ENCODE peak calls at places on chromosomes 11 and 22, in seven cellular contexts. V is activated CD4-positive, alpha-beta T cell treated with anti-CD3 and anti-CD28 coated beads, Interleukin-2, amount 50 U/mL, for 48 hours; Z is cardiac muscle cell; K is non-pigmented ciliary epithelial cell; A is iris pigment epithelial cell; U is NCI-H1417; E is frontal cortex. F is an unnamed sample.

GRCh38 chr22:37290737-37291136 is 8.4 kb downstream of the CYTH4 start:
- DNase-seq in V (no peak), U (no peak), E (no peak), Z (no peak), A (peak), K (no peak), F (no peak)

GRCh38 chr11:75522645-75523044 is 3.1 kb downstream of the GDPD5 start:
- DNase-seq in U (no peak), V (no peak), E (no peak), A (no peak), K (no peak), Z (no peak), F (no peak)

GRCh38 chr11:95559899-95560298 is 229.7 kb downstream of the FAM76B start:
- DNase-seq in V (no peak), E (no peak), U (no peak), K (no peak), A (no peak), Z (no peak), F (no peak)

GRCh38 chr11:103601230-103601846 is 435.1 kb upstream of the DDI1 start:
- DNase-seq in U (peak), A (peak), E (peak), K (peak), V (peak), Z (peak), F (peak)

GRCh38 chr22:30541979-30542810 is 4.3 kb downstream of the SEC14L6 start:
- DNase-seq in U (no peak), E (peak), V (no peak), A (no peak), K (no peak), Z (peak), F (no peak)

GRCh38 chr11:61880454-61880853 is 10.9 kb downstream of the FADS3 start:
- DNase-seq in A (no peak), K (no peak), U (no peak), E (no peak), Z (no peak), V (no peak), F (no peak)

GRCh38 chr11:112440518-112440917 is 179.9 kb upstream of the PLET1 start:
- DNase-seq in Z (no peak), A (peak), V (no peak), E (no peak), U (no peak), K (no peak), F (no peak)

GRCh38 chr22:48394787-48395620 is 1432.7 kb downstream of the BRD1 start:
- DNase-seq in K (no peak), Z (no peak), V (no peak), A (no peak), U (no peak), E (no peak), F (no peak)

GRCh38 chr22:23061471-23062280 is 8.6 kb upstream of the GNAZ start:
- DNase-seq in E (no peak), K (no peak), Z (no peak), A (no peak), U (no peak), V (no peak), F (no peak)

GRCh38 chr11:82757660-82758301 is 24.1 kb upstream of the FAM181B start:
- DNase-seq in Z (no peak), K (no peak), U (no peak), A (no peak), E (no peak), V (no peak), F (no peak)

GRCh38 chr11:57668467-57668890 is 565 bp downstream of the ZDHHC5 start:
- DNase-seq in V (no peak), Z (no peak), E (no peak), U (no peak), K (no peak), A (no peak), F (no peak)

GRCh38 chr11:119324124-119324665 is 7.3 kb upstream of the MCAM start:
- DNase-seq in E (no peak), U (no peak), Z (no peak), V (no peak), A (no peak), K (no peak), F (no peak)

GRCh38 chr11:67456068-67456705 is 1.0 kb downstream of the CABP4 start:
- DNase-seq in U (no peak), Z (no peak), K (no peak), V (no peak), A (no peak), E (no peak), F (no peak)

GRCh38 chr22:19287889-19288288 is 3.6 kb downstream of the CLTCL1 start:
- DNase-seq in V (no peak), A (peak), U (no peak), K (peak), Z (peak), E (no peak), F (no peak)

GRCh38 chr22:41030891-41031290 is 61.5 kb upstream of the EP300 start:
- DNase-seq in E (no peak), A (peak), K (peak), U (no peak), Z (peak), V (no peak), F (no peak)

GRCh38 chr11:1151366-1152315 is 6.1 kb upstream of the MUC5AC start:
- DNase-seq in Z (no peak), E (no peak), V (no peak), A (no peak), K (no peak), U (no peak), F (no peak)

GRCh38 chr11:3231851-3232744 is at the start of gene MRGPRE:
- DNase-seq in E (peak), Z (no peak), K (no peak), V (no peak), A (no peak), U (peak), F (peak)

GRCh38 chr22:25172153-25172552 is 27.5 kb upstream of the CRYBB3 start:
- DNase-seq in K (no peak), A (no peak), Z (peak), U (no peak), V (peak), E (no peak), F (no peak)

GRCh38 chr11:64409707-64410395 is 50.9 kb downstream of the RPS6KA4 start:
- DNase-seq in V (no peak), Z (peak), E (no peak), A (peak), K (no peak), U (no peak), F (no peak)

GRCh38 chr22:39498802-39499201 is 3.3 kb upstream of the MIEF1 start:
- DNase-seq in E (no peak), U (no peak), A (no peak), Z (no peak), V (no peak), K (no peak), F (no peak)

GRCh38 chr11:8271106-8271886 is 7.6 kb upstream of the LMO1 start:
- DNase-seq in E (no peak), A (no peak), Z (no peak), K (no peak), V (no peak), U (no peak), F (no peak)

GRCh38 chr11:73968356-73968966 is 14.2 kb downstream of the UCP2 start:
- DNase-seq in A (no peak), K (no peak), Z (no peak), U (no peak), V (no peak), E (no peak), F (no peak)

GRCh38 chr11:129950319-129951034 is 52.2 kb downstream of the PRDM10 start:
- DNase-seq in E (no peak), A (peak), V (no peak), Z (peak), K (no peak), U (no peak), F (no peak)